ENCODE peak calls at places on chromosomes 4 and X, in five cellular contexts. One of them, this sample, is unnamed.

GRCh38 chr4:113539408-113539807 is 222.1 kb downstream of the CAMK2D start:
- DNase-seq in Caco-2: no peak
- DNase-seq in choroid plexus epithelial cell: peak; percentile 64
- DNase-seq in pancreas: no peak
- DNase-seq in heart right ventricle: no peak
- DNase-seq in this sample: no peak

GRCh38 chr4:61556277-61556676 is 356.2 kb downstream of the ADGRL3 start:
- DNase-seq in Caco-2: peak; percentile 85
- DNase-seq in choroid plexus epithelial cell: no peak
- DNase-seq in pancreas: no peak
- DNase-seq in heart right ventricle: no peak
- DNase-seq in this sample: no peak

GRCh38 chr4:5460106-5460801 is 248.1 kb downstream of the EVC2 start:
- DNase-seq in Caco-2: no peak
- DNase-seq in choroid plexus epithelial cell: peak; percentile 54
- DNase-seq in pancreas: no peak
- DNase-seq in heart right ventricle: no peak
- DNase-seq in this sample: peak; percentile 24

GRCh38 chrX:70505451-70505841 is 60.8 kb downstream of the DLG3 start:
- DNase-seq in Caco-2: no peak
- DNase-seq in choroid plexus epithelial cell: no peak
- DNase-seq in pancreas: no peak
- DNase-seq in heart right ventricle: no peak
- DNase-seq in this sample: no peak

GRCh38 chr4:140344111-140344510 is 29.3 kb upstream of the SCOC start:
- DNase-seq in Caco-2: no peak
- DNase-seq in choroid plexus epithelial cell: peak; percentile 34
- DNase-seq in pancreas: no peak
- DNase-seq in heart right ventricle: no peak
- DNase-seq in this sample: no peak

GRCh38 chr4:32031026-32031425 is 1310.9 kb downstream of the PCDH7 start:
- DNase-seq in Caco-2: no peak
- DNase-seq in choroid plexus epithelial cell: no peak
- DNase-seq in pancreas: no peak
- DNase-seq in heart right ventricle: no peak
- DNase-seq in this sample: no peak

GRCh38 chrX:107298276-107298675 is 91.9 kb downstream of the DNAAF6 start:
- DNase-seq in Caco-2: no peak
- DNase-seq in choroid plexus epithelial cell: no peak
- DNase-seq in pancreas: no peak
- DNase-seq in heart right ventricle: no peak
- DNase-seq in this sample: no peak

GRCh38 chr4:92305148-92305877 is 1.5 kb downstream of the GRID2 start:
- DNase-seq in Caco-2: no peak
- DNase-seq in choroid plexus epithelial cell: peak; percentile 48
- DNase-seq in pancreas: peak; percentile 33
- DNase-seq in heart right ventricle: peak; percentile 17
- DNase-seq in this sample: peak; percentile 29

GRCh38 chr4:101127176-101127790 is 220.0 kb downstream of the PPP3CA start:
- DNase-seq in Caco-2: no peak
- DNase-seq in choroid plexus epithelial cell: no peak
- DNase-seq in pancreas: no peak
- DNase-seq in heart right ventricle: no peak
- DNase-seq in this sample: no peak

GRCh38 chr4:53015681-53016080 is 153.6 kb downstream of the RASL11B start:
- DNase-seq in Caco-2: no peak
- DNase-seq in choroid plexus epithelial cell: peak; percentile 90
- DNase-seq in pancreas: no peak
- DNase-seq in heart right ventricle: peak; percentile 38
- DNase-seq in this sample: peak; percentile 34

GRCh38 chr4:23978031-23978430 is 88.2 kb upstream of the PPARGC1A start:
- DNase-seq in Caco-2: no peak
- DNase-seq in choroid plexus epithelial cell: no peak
- DNase-seq in pancreas: no peak
- DNase-seq in heart right ventricle: no peak
- DNase-seq in this sample: no peak

GRCh38 chr4:2096073-2096609 is 37.0 kb downstream of the NAT8L start:
- DNase-seq in Caco-2: no peak
- DNase-seq in choroid plexus epithelial cell: no peak
- DNase-seq in pancreas: no peak
- DNase-seq in heart right ventricle: no peak
- DNase-seq in this sample: no peak

GRCh38 chr4:76930721-76931481 is 18.7 kb upstream of the SEPTIN11 start:
- DNase-seq in Caco-2: no peak
- DNase-seq in choroid plexus epithelial cell: no peak
- DNase-seq in pancreas: no peak
- DNase-seq in heart right ventricle: no peak
- DNase-seq in this sample: peak; percentile 53

GRCh38 chr4:6960628-6961027 is 51.0 kb downstream of the TBC1D14 start:
- DNase-seq in Caco-2: no peak
- DNase-seq in choroid plexus epithelial cell: no peak
- DNase-seq in pancreas: no peak
- DNase-seq in heart right ventricle: no peak
- DNase-seq in this sample: no peak

GRCh38 chr4:141599853-141600252 is 36.5 kb upstream of the IL15 start:
- DNase-seq in Caco-2: no peak
- DNase-seq in choroid plexus epithelial cell: peak; percentile 11
- DNase-seq in pancreas: no peak
- DNase-seq in heart right ventricle: no peak
- DNase-seq in this sample: no peak

GRCh38 chr4:138238521-138239292 is 3.4 kb downstream of the SLC7A11 start:
- DNase-seq in Caco-2: no peak
- DNase-seq in choroid plexus epithelial cell: no peak
- DNase-seq in pancreas: no peak
- DNase-seq in heart right ventricle: no peak
- DNase-seq in this sample: no peak

GRCh38 chrX:20143539-20143938 is 1.9 kb upstream of the EIF1AX start:
- DNase-seq in Caco-2: no peak
- DNase-seq in choroid plexus epithelial cell: no peak
- DNase-seq in pancreas: no peak
- DNase-seq in heart right ventricle: no peak
- DNase-seq in this sample: no peak

GRCh38 chrX:121958886-121959285 is 911.5 kb downstream of the GLUD2 start:
- DNase-seq in Caco-2: no peak
- DNase-seq in choroid plexus epithelial cell: peak; percentile 23
- DNase-seq in pancreas: no peak
- DNase-seq in heart right ventricle: no peak
- DNase-seq in this sample: no peak

GRCh38 chr4:101169044-101170014 is 178.0 kb downstream of the PPP3CA start:
- DNase-seq in Caco-2: peak; percentile 75
- DNase-seq in choroid plexus epithelial cell: peak; percentile 87
- DNase-seq in pancreas: peak; percentile 35
- DNase-seq in heart right ventricle: peak; percentile 72
- DNase-seq in this sample: peak; percentile 85

GRCh38 chr4:74230902-74231499 is 73.1 kb downstream of the MTHFD2L start:
- DNase-seq in Caco-2: no peak
- DNase-seq in choroid plexus epithelial cell: peak; percentile 23
- DNase-seq in pancreas: no peak
- DNase-seq in heart right ventricle: peak; percentile 11
- DNase-seq in this sample: peak; percentile 91

GRCh38 chrX:47644557-47645091 is 5.7 kb downstream of the ELK1 start:
- DNase-seq in Caco-2: no peak
- DNase-seq in choroid plexus epithelial cell: peak; percentile 57
- DNase-seq in pancreas: no peak
- DNase-seq in heart right ventricle: no peak
- DNase-seq in this sample: peak; percentile 23

GRCh38 chr4:162163892-162164759 is at the start of gene FSTL5:
- DNase-seq in Caco-2: peak; percentile 84
- DNase-seq in choroid plexus epithelial cell: peak; percentile 81
- DNase-seq in pancreas: peak; percentile 73
- DNase-seq in heart right ventricle: peak; percentile 5
- DNase-seq in this sample: peak; percentile 82

GRCh38 chr4:31737419-31737818 is 1017.2 kb downstream of the PCDH7 start:
- DNase-seq in Caco-2: no peak
- DNase-seq in choroid plexus epithelial cell: no peak
- DNase-seq in pancreas: no peak
- DNase-seq in heart right ventricle: no peak
- DNase-seq in this sample: no peak

GRCh38 chr4:121256346-121256745 is 92.2 kb upstream of the TNIP3 start:
- DNase-seq in Caco-2: no peak
- DNase-seq in choroid plexus epithelial cell: peak; percentile 96
- DNase-seq in pancreas: no peak
- DNase-seq in heart right ventricle: no peak
- DNase-seq in this sample: peak; percentile 94

GRCh38 chr4:169220854-169221311 is 49.9 kb downstream of the SH3RF1 start:
- DNase-seq in Caco-2: no peak
- DNase-seq in choroid plexus epithelial cell: no peak
- DNase-seq in pancreas: no peak
- DNase-seq in heart right ventricle: no peak
- DNase-seq in this sample: no peak

GRCh38 chr4:95465010-95465409 is 83.8 kb downstream of the UNC5C start:
- DNase-seq in Caco-2: peak; percentile 41
- DNase-seq in choroid plexus epithelial cell: peak; percentile 35
- DNase-seq in pancreas: no peak
- DNase-seq in heart right ventricle: no peak
- DNase-seq in this sample: peak; percentile 39

GRCh38 chrX:15977644-15978043 is 123.0 kb upstream of the AP1S2 start:
- DNase-seq in Caco-2: no peak
- DNase-seq in choroid plexus epithelial cell: no peak
- DNase-seq in pancreas: no peak
- DNase-seq in heart right ventricle: no peak
- DNase-seq in this sample: no peak

DNA sequence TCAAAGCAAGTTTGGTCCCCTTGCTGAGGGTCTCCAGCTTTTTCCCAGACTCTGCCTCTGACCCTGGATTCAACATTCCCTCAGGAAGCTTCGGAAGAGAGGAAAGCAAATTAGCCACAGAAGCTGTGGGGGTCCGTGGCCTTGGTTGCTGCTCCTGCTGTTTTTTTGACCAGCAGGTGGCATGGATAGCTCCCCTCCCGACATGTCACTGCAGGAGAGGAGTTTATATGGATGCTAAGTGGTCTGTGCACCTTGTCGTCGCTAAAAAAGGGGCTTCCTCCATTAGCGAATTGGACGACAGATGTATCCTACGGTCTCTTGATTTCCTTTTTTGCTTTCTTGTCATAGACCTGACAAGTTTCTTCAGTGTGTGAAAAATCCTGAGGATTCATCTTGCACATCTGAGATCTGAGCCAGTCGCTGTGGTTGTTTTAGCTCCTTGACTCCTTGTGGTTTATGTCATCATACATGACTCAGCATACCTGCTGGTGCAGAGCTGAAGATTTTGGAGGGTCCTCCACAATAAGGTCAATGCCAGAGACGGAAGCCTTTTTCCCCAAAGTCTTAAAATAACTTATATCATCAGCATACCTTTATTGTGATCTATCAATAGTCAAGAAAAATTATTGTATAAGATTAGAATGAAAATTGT is 70.2 kb downstream of the CD38 start:
- DNase-seq in Caco-2: no peak
- DNase-seq in choroid plexus epithelial cell: peak; percentile 53
- DNase-seq in pancreas: no peak
- DNase-seq in heart right ventricle: no peak
- DNase-seq in this sample: peak; percentile 25
- TF ChIP-seq CTCF in Caco-2: peak; percentile 8
- TF ChIP-seq CTCF in choroid plexus epithelial cell: peak; percentile 44
- TF ChIP-seq CTCF in pancreas: no peak
- TF ChIP-seq CTCF in heart right ventricle: no peak
- TF ChIP-seq CTCF in this sample: no peak

GRCh38 chr4:38752393-38752961 is 30.3 kb downstream of the TLR10 start:
- DNase-seq in Caco-2: no peak
- DNase-seq in choroid plexus epithelial cell: peak; percentile 76
- DNase-seq in pancreas: no peak
- DNase-seq in heart right ventricle: no peak
- DNase-seq in this sample: peak; percentile 54
- TF ChIP-seq CTCF in Caco-2: no peak
- TF ChIP-seq CTCF in choroid plexus epithelial cell: no peak
- TF ChIP-seq CTCF in pancreas: no peak
- TF ChIP-seq CTCF in heart right ventricle: no peak
- TF ChIP-seq CTCF in this sample: no peak

DNA sequence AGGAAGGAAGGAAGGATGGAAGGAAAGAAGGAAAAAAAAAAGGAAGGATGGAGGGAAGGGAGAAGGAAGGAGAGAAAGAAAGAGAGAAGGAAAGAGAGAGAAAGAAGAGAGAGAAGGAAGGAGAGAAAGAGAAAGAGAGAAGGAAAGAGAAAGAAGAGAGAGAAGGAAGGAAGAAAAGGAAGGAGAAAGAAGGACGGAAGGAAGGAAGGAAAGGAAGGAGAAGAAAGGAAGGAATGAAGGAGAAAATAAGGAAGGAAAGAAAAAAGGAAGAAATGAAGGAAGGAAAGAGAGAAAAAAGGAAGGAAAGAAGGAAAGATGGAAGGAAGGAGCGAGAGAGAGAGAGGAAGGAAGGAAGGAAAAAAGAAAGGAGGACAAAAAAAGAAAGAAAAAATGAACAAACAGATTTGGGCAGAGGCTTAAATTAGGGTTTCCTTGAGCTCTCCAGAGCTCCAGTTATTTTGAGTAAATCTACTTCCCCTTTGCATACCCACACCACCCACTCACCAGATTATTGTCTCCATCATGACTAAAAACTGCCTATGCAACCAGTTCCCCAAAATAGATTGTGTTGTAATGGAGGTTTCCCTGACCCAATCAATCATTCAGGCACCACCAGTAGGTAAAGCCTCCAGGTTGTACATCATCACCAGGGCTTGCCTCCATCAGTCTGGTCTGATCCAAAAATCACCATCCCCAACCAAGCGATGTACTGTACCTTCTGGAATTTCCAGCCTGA is 1722.9 kb upstream of the PCDH10 start:
- DNase-seq in Caco-2: no peak
- DNase-seq in choroid plexus epithelial cell: no peak
- DNase-seq in pancreas: no peak
- DNase-seq in heart right ventricle: no peak
- DNase-seq in this sample: no peak
- TF ChIP-seq CTCF in Caco-2: no peak
- TF ChIP-seq CTCF in choroid plexus epithelial cell: no peak
- TF ChIP-seq CTCF in pancreas: no peak
- TF ChIP-seq CTCF in heart right ventricle: no peak
- TF ChIP-seq CTCF in this sample: no peak

GRCh38 chr4:82833696-82834313 is 35.2 kb upstream of the SCD5 start:
- DNase-seq in Caco-2: no peak
- DNase-seq in choroid plexus epithelial cell: peak; percentile 94
- DNase-seq in pancreas: no peak
- DNase-seq in heart right ventricle: peak; percentile 22
- DNase-seq in this sample: peak; percentile 24
- TF ChIP-seq CTCF in Caco-2: peak; percentile 4
- TF ChIP-seq CTCF in choroid plexus epithelial cell: peak; percentile 36
- TF ChIP-seq CTCF in pancreas: no peak
- TF ChIP-seq CTCF in heart right ventricle: no peak
- TF ChIP-seq CTCF in this sample: no peak